ENCODE peak calls at places on chromosomes 6 and 20, in ten cellular contexts. One of them, this sample, is unnamed.
A peak's percentile ranks its signal among the peaks of the same experiment; 100 is the strongest.

GRCh38 chr6:110140650-110141049 is 38.8 kb downstream of the WASF1 start:
- DNase-seq in colonic mucosa: no peak
- DNase-seq in epithelial cell of proximal tubule: no peak
- DNase-seq in mammary epithelial cell: peak; percentile 65
- DNase-seq in fibroblast of pulmonary artery: peak; percentile 74
- DNase-seq in PC-9: no peak
- DNase-seq in endothelial cell of umbilical vein: peak; percentile 8
- DNase-seq in GM12865: no peak
- DNase-seq in brain microvascular endothelial cell: peak; percentile 51
- DNase-seq in A549: peak; percentile 36
- DNase-seq in this sample: no peak

GRCh38 chr6:19478992-19479391 is 358.2 kb upstream of the ID4 start:
- DNase-seq in endothelial cell of umbilical vein: no peak
- DNase-seq in colonic mucosa: no peak
- DNase-seq in PC-9: no peak
- DNase-seq in fibroblast of pulmonary artery: peak; percentile 10
- DNase-seq in GM12865: no peak
- DNase-seq in mammary epithelial cell: peak; percentile 56
- DNase-seq in A549: no peak
- DNase-seq in epithelial cell of proximal tubule: no peak
- DNase-seq in brain microvascular endothelial cell: peak; percentile 68
- DNase-seq in this sample: no peak

GRCh38 chr6:19988555-19988954 is 151.4 kb downstream of the ID4 start:
- DNase-seq in PC-9: no peak
- DNase-seq in colonic mucosa: no peak
- DNase-seq in GM12865: peak; percentile 11
- DNase-seq in brain microvascular endothelial cell: peak; percentile 37
- DNase-seq in A549: no peak
- DNase-seq in mammary epithelial cell: peak; percentile 37
- DNase-seq in fibroblast of pulmonary artery: peak; percentile 31
- DNase-seq in epithelial cell of proximal tubule: no peak
- DNase-seq in endothelial cell of umbilical vein: no peak
- DNase-seq in this sample: peak; percentile 7

GRCh38 chr6:30265594-30265993 is 52.4 kb upstream of the TRIM26 start:
- DNase-seq in A549: no peak
- DNase-seq in PC-9: no peak
- DNase-seq in fibroblast of pulmonary artery: no peak
- DNase-seq in epithelial cell of proximal tubule: no peak
- DNase-seq in colonic mucosa: no peak
- DNase-seq in brain microvascular endothelial cell: no peak
- DNase-seq in mammary epithelial cell: no peak
- DNase-seq in endothelial cell of umbilical vein: no peak
- DNase-seq in GM12865: no peak
- DNase-seq in this sample: no peak

GRCh38 chr6:79180082-79180481 is 54.4 kb downstream of the HMGN3 start:
- DNase-seq in brain microvascular endothelial cell: no peak
- DNase-seq in GM12865: no peak
- DNase-seq in A549: no peak
- DNase-seq in endothelial cell of umbilical vein: no peak
- DNase-seq in epithelial cell of proximal tubule: no peak
- DNase-seq in mammary epithelial cell: no peak
- DNase-seq in fibroblast of pulmonary artery: no peak
- DNase-seq in colonic mucosa: no peak
- DNase-seq in PC-9: no peak
- DNase-seq in this sample: no peak

GRCh38 chr6:25489399-25489798 is 162.6 kb upstream of the SCGN start:
- DNase-seq in A549: no peak
- DNase-seq in epithelial cell of proximal tubule: no peak
- DNase-seq in mammary epithelial cell: no peak
- DNase-seq in colonic mucosa: no peak
- DNase-seq in fibroblast of pulmonary artery: no peak
- DNase-seq in brain microvascular endothelial cell: no peak
- DNase-seq in GM12865: peak; percentile 22
- DNase-seq in PC-9: no peak
- DNase-seq in endothelial cell of umbilical vein: no peak
- DNase-seq in this sample: no peak

GRCh38 chr6:108715832-108716231 is 132.4 kb upstream of the ARMC2 start:
- DNase-seq in A549: no peak
- DNase-seq in colonic mucosa: no peak
- DNase-seq in mammary epithelial cell: no peak
- DNase-seq in fibroblast of pulmonary artery: peak; percentile 66
- DNase-seq in brain microvascular endothelial cell: no peak
- DNase-seq in GM12865: no peak
- DNase-seq in endothelial cell of umbilical vein: no peak
- DNase-seq in PC-9: no peak
- DNase-seq in epithelial cell of proximal tubule: no peak
- DNase-seq in this sample: no peak

GRCh38 chr6:170032197-170032596 is 258.7 kb downstream of the DLL1 start:
- DNase-seq in colonic mucosa: no peak
- DNase-seq in fibroblast of pulmonary artery: no peak
- DNase-seq in endothelial cell of umbilical vein: no peak
- DNase-seq in GM12865: no peak
- DNase-seq in PC-9: no peak
- DNase-seq in brain microvascular endothelial cell: no peak
- DNase-seq in A549: no peak
- DNase-seq in epithelial cell of proximal tubule: no peak
- DNase-seq in mammary epithelial cell: no peak
- DNase-seq in this sample: no peak

GRCh38 chr20:53677447-53678314 is 84.0 kb upstream of the ZNF217 start:
- DNase-seq in mammary epithelial cell: no peak
- DNase-seq in brain microvascular endothelial cell: no peak
- DNase-seq in PC-9: no peak
- DNase-seq in colonic mucosa: peak; percentile 82
- DNase-seq in fibroblast of pulmonary artery: peak; percentile 78
- DNase-seq in epithelial cell of proximal tubule: no peak
- DNase-seq in GM12865: no peak
- DNase-seq in A549: peak; percentile 66
- DNase-seq in endothelial cell of umbilical vein: peak; percentile 49
- DNase-seq in this sample: no peak

GRCh38 chr20:49501917-49502316 is 19.4 kb upstream of the KCNB1 start:
- DNase-seq in GM12865: peak; percentile 24
- DNase-seq in fibroblast of pulmonary artery: peak; percentile 52
- DNase-seq in mammary epithelial cell: peak; percentile 12
- DNase-seq in endothelial cell of umbilical vein: peak; percentile 14
- DNase-seq in colonic mucosa: no peak
- DNase-seq in PC-9: no peak
- DNase-seq in brain microvascular endothelial cell: peak; percentile 35
- DNase-seq in epithelial cell of proximal tubule: no peak
- DNase-seq in A549: peak; percentile 60
- DNase-seq in this sample: no peak

GRCh38 chr6:2038096-2038495 is 207.3 kb downstream of the GMDS start:
- DNase-seq in mammary epithelial cell: no peak
- DNase-seq in colonic mucosa: no peak
- DNase-seq in fibroblast of pulmonary artery: peak; percentile 50
- DNase-seq in A549: no peak
- DNase-seq in PC-9: no peak
- DNase-seq in brain microvascular endothelial cell: peak; percentile 8
- DNase-seq in GM12865: no peak
- DNase-seq in epithelial cell of proximal tubule: no peak
- DNase-seq in endothelial cell of umbilical vein: no peak
- DNase-seq in this sample: no peak

GRCh38 chr6:142275146-142276006 is 26.4 kb upstream of the ADGRG6 start:
- DNase-seq in epithelial cell of proximal tubule: no peak
- DNase-seq in colonic mucosa: no peak
- DNase-seq in brain microvascular endothelial cell: no peak
- DNase-seq in mammary epithelial cell: peak; percentile 16
- DNase-seq in PC-9: no peak
- DNase-seq in endothelial cell of umbilical vein: peak; percentile 17
- DNase-seq in fibroblast of pulmonary artery: peak; percentile 28
- DNase-seq in GM12865: no peak
- DNase-seq in A549: no peak
- DNase-seq in this sample: no peak

GRCh38 chr20:17909745-17910345 is 58.7 kb downstream of the SNX5 start:
- DNase-seq in brain microvascular endothelial cell: no peak
- DNase-seq in mammary epithelial cell: no peak
- DNase-seq in GM12865: no peak
- DNase-seq in fibroblast of pulmonary artery: peak; percentile 35
- DNase-seq in PC-9: no peak
- DNase-seq in colonic mucosa: no peak
- DNase-seq in A549: no peak
- DNase-seq in epithelial cell of proximal tubule: no peak
- DNase-seq in endothelial cell of umbilical vein: no peak
- DNase-seq in this sample: no peak

GRCh38 chr6:5783584-5784089 is 223.1 kb downstream of the NRN1 start:
- DNase-seq in A549: no peak
- DNase-seq in endothelial cell of umbilical vein: no peak
- DNase-seq in colonic mucosa: no peak
- DNase-seq in brain microvascular endothelial cell: no peak
- DNase-seq in fibroblast of pulmonary artery: no peak
- DNase-seq in epithelial cell of proximal tubule: no peak
- DNase-seq in GM12865: no peak
- DNase-seq in PC-9: no peak
- DNase-seq in mammary epithelial cell: no peak
- DNase-seq in this sample: no peak

GRCh38 chr6:19322691-19323470 is 514.3 kb upstream of the ID4 start:
- DNase-seq in colonic mucosa: no peak
- DNase-seq in epithelial cell of proximal tubule: no peak
- DNase-seq in PC-9: no peak
- DNase-seq in GM12865: no peak
- DNase-seq in endothelial cell of umbilical vein: no peak
- DNase-seq in A549: no peak
- DNase-seq in brain microvascular endothelial cell: peak; percentile 31
- DNase-seq in mammary epithelial cell: peak; percentile 26
- DNase-seq in fibroblast of pulmonary artery: peak; percentile 44
- DNase-seq in this sample: no peak

DNA sequence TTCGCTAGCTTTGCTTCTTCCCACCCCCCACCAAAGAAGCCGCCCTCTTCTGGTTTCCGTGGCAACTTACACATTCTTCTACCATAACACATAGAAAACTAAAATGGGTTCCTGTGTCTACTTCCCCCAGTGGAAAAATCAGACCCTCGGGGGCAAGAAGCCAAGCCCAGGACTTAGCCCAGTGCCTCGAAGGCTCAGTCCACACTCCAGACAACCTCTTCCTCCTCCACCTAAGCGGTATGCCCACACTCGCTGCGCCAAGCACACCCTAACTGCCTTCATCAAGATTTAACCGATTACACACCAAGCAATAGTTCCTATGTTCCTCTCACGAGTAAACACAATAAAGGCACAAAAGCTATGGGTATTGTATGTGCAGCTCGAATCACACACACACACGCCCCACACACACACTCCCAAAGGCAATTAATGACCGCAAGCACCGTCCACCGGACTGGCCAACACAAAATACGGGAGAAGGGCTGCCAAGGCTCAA is 537 bp downstream of the PPIL4 start:
- DNase-seq in A549: peak; percentile 42
- DNase-seq in PC-9: peak; percentile 8
- DNase-seq in epithelial cell of proximal tubule: peak; percentile 18
- DNase-seq in mammary epithelial cell: no peak
- DNase-seq in fibroblast of pulmonary artery: peak; percentile 78
- DNase-seq in colonic mucosa: peak; percentile 55
- DNase-seq in brain microvascular endothelial cell: peak; percentile 75
- DNase-seq in GM12865: peak; percentile 66
- DNase-seq in endothelial cell of umbilical vein: peak; percentile 86
- DNase-seq in this sample: no peak
- TF ChIP-seq CTCF in A549: peak; percentile 19
- TF ChIP-seq CTCF in PC-9: no peak
- TF ChIP-seq CTCF in epithelial cell of proximal tubule: no peak
- TF ChIP-seq CTCF in mammary epithelial cell: no peak
- TF ChIP-seq CTCF in fibroblast of pulmonary artery: no peak
- TF ChIP-seq CTCF in colonic mucosa: no peak
- TF ChIP-seq CTCF in brain microvascular endothelial cell: no peak
- TF ChIP-seq CTCF in GM12865: peak; percentile 16
- TF ChIP-seq CTCF in endothelial cell of umbilical vein: no peak
- TF ChIP-seq CTCF in this sample: no peak

DNA sequence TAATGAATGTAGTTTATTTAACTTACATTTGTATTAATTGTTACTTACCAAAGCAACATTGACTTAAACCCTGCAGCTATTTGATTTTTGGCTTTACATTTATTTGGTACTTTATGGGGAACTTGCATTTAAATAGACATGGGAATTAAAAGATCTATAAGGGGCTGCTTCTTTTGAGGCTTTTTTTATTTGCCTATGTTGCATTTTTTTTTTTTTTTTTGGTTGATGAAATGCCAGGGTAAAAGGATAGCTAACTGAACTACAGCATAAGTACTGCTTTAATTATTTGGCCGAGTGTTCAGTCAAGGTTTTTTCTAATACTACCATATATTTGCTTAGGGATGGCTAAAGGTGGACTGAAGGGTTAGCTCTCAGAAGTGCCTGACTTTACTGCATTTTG is 62.5 kb upstream of the CDH4 start:
- DNase-seq in GM12865: no peak
- DNase-seq in endothelial cell of umbilical vein: no peak
- DNase-seq in fibroblast of pulmonary artery: no peak
- DNase-seq in colonic mucosa: no peak
- DNase-seq in PC-9: no peak
- DNase-seq in epithelial cell of proximal tubule: no peak
- DNase-seq in brain microvascular endothelial cell: no peak
- DNase-seq in mammary epithelial cell: no peak
- DNase-seq in A549: no peak
- DNase-seq in this sample: no peak
- H3K4me3 ChIP-seq in GM12865: no peak overlapping the region
- H3K4me3 ChIP-seq in endothelial cell of umbilical vein: no peak overlapping the region
- H3K4me3 ChIP-seq in fibroblast of pulmonary artery: no peak overlapping the region
- H3K4me3 ChIP-seq in colonic mucosa: no peak overlapping the region
- H3K4me3 ChIP-seq in PC-9: no peak overlapping the region
- H3K4me3 ChIP-seq in epithelial cell of proximal tubule: no peak overlapping the region
- H3K4me3 ChIP-seq in brain microvascular endothelial cell: no peak overlapping the region
- H3K4me3 ChIP-seq in mammary epithelial cell: no peak overlapping the region
- H3K4me3 ChIP-seq in A549: no peak overlapping the region
- H3K4me3 ChIP-seq in this sample: no peak overlapping the region

GRCh38 chr20:63934271-63935068 is 21.7 kb downstream of the UCKL1 start:
- DNase-seq in mammary epithelial cell: no peak
- DNase-seq in colonic mucosa: no peak
- DNase-seq in A549: no peak
- DNase-seq in fibroblast of pulmonary artery: no peak
- DNase-seq in brain microvascular endothelial cell: no peak
- DNase-seq in epithelial cell of proximal tubule: no peak
- DNase-seq in PC-9: no peak
- DNase-seq in endothelial cell of umbilical vein: no peak
- DNase-seq in GM12865: no peak
- DNase-seq in this sample: no peak
- TF ChIP-seq CTCF in mammary epithelial cell: peak; percentile 12
- TF ChIP-seq CTCF in colonic mucosa: no peak
- TF ChIP-seq CTCF in A549: peak; percentile 3
- TF ChIP-seq CTCF in fibroblast of pulmonary artery: peak; percentile 32
- TF ChIP-seq CTCF in brain microvascular endothelial cell: peak; percentile 61
- TF ChIP-seq CTCF in epithelial cell of proximal tubule: peak; percentile 42
- TF ChIP-seq CTCF in PC-9: peak; percentile 38
- TF ChIP-seq CTCF in endothelial cell of umbilical vein: peak; percentile 23
- TF ChIP-seq CTCF in GM12865: peak; percentile 11
- TF ChIP-seq CTCF in this sample: peak; percentile 5

GRCh38 chr6:56004421-56004820 is 129.0 kb upstream of the BMP5 start:
- DNase-seq in mammary epithelial cell: peak; percentile 63
- DNase-seq in colonic mucosa: no peak
- DNase-seq in GM12865: no peak
- DNase-seq in epithelial cell of proximal tubule: no peak
- DNase-seq in brain microvascular endothelial cell: peak; percentile 22
- DNase-seq in endothelial cell of umbilical vein: no peak
- DNase-seq in A549: no peak
- DNase-seq in PC-9: no peak
- DNase-seq in fibroblast of pulmonary artery: peak; percentile 29
- DNase-seq in this sample: no peak

DNA sequence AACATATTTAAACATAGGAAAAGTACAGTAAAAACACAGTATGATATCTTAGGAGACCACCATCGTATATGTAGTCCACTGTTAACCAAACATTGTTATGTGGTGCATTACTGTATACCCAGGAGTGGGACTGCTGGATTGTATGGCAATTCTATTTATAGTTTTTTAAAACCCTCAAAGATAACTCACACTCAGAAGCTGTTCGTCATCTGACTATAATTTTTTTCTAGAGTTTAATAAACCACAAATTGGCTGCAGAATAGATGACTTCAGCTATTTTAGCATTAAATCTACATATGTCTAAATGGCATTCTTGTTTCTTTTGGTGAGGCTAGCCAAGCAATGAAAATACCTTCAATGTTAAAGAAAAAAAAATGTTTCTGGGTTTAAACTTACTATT is 134.2 kb upstream of the BMP5 start:
- DNase-seq in A549: no peak
- DNase-seq in PC-9: no peak
- DNase-seq in endothelial cell of umbilical vein: no peak
- DNase-seq in mammary epithelial cell: no peak
- DNase-seq in epithelial cell of proximal tubule: no peak
- DNase-seq in fibroblast of pulmonary artery: no peak
- DNase-seq in brain microvascular endothelial cell: no peak
- DNase-seq in colonic mucosa: no peak
- DNase-seq in GM12865: no peak
- DNase-seq in this sample: no peak
- H3K4me3 ChIP-seq in A549: no peak overlapping the region
- H3K4me3 ChIP-seq in PC-9: no peak overlapping the region
- H3K4me3 ChIP-seq in endothelial cell of umbilical vein: no peak overlapping the region
- H3K4me3 ChIP-seq in mammary epithelial cell: no peak overlapping the region
- H3K4me3 ChIP-seq in epithelial cell of proximal tubule: no peak overlapping the region
- H3K4me3 ChIP-seq in fibroblast of pulmonary artery: no peak overlapping the region
- H3K4me3 ChIP-seq in brain microvascular endothelial cell: no peak overlapping the region
- H3K4me3 ChIP-seq in colonic mucosa: no peak overlapping the region
- H3K4me3 ChIP-seq in GM12865: no peak overlapping the region
- H3K4me3 ChIP-seq in this sample: no peak overlapping the region

This sample was measured in LNCaP clone FGC.